ENCODE peak calls at places on chromosome 9, in six cellular contexts. P is H1, B is HepG2, A is HCT116, U is endothelial cell of umbilical vein, S is GM23338. C is an unnamed sample.

GRCh38 chr9:115042781-115043509 is 75.0 kb downstream of the TNC start:
- DNase-seq in B (no peak), S (no peak), U (no peak), A (no peak), P (no peak), C (peak; percentile 65)

GRCh38 chr9:20357207-20357503 is 265.1 kb downstream of the MLLT3 start:
- DNase-seq in B (no peak), U (peak; percentile 70), A (no peak), P (no peak), S (no peak), C (no peak)

GRCh38 chr9:17018001-17018491 is 116.8 kb upstream of the CNTLN start:
- DNase-seq in P (no peak), U (no peak), A (no peak), S (no peak), B (no peak), C (no peak)

GRCh38 chr9:126404459-126404858 is 77.8 kb downstream of the MVB12B start:
- DNase-seq in S (no peak), P (no peak), B (no peak), U (no peak), A (no peak), C (no peak)

GRCh38 chr9:75170898-75171360 is 82.6 kb downstream of the OSTF1 start:
- DNase-seq in A (no peak), S (no peak), U (no peak), P (no peak), B (no peak), C (no peak)

GRCh38 chr9:135906291-135907005 is 898 bp downstream of the CAMSAP1 start:
- DNase-seq in U (peak; percentile 65), B (no peak), S (no peak), P (no peak), A (no peak), C (no peak)

GRCh38 chr9:85067792-85068191 is 398.3 kb downstream of the NTRK2 start:
- DNase-seq in P (no peak), A (no peak), B (no peak), S (no peak), U (no peak), C (no peak)

GRCh38 chr9:75299324-75299723 is 211.0 kb downstream of the OSTF1 start:
- DNase-seq in B (peak; percentile 32), S (no peak), P (no peak), U (no peak), A (no peak), C (no peak)

GRCh38 chr9:92632641-92633040 is 37.3 kb downstream of the IPPK start:
- DNase-seq in B (no peak), A (no peak), P (no peak), U (no peak), S (no peak), C (no peak)

GRCh38 chr9:130414081-130414731 is 30.6 kb upstream of the ASS1 start:
- DNase-seq in P (no peak), S (no peak), A (no peak), U (no peak), B (no peak), C (no peak)

GRCh38 chr9:109574061-109574882 is 76.2 kb upstream of the PTPN3 start:
- DNase-seq in P (no peak), A (peak; percentile 38), B (peak; percentile 36), U (peak; percentile 52), S (peak; percentile 79), C (peak; percentile 73)

GRCh38 chr9:36728651-36729520 is 156.2 kb downstream of the MELK start:
- DNase-seq in U (peak; percentile 85), P (peak; percentile 70), A (peak; percentile 57), B (peak; percentile 54), S (peak; percentile 96), C (peak; percentile 20)

GRCh38 chr9:105993921-105994715 is 299.8 kb downstream of the TMEM38B start:
- DNase-seq in B (no peak), P (no peak), U (no peak), S (no peak), A (no peak), C (no peak)

GRCh38 chr9:20563917-20564316 is 58.4 kb downstream of the MLLT3 start:
- DNase-seq in B (no peak), A (no peak), U (no peak), P (no peak), S (no peak), C (no peak)

GRCh38 chr9:71349218-71349617 is 227.8 kb upstream of the TRPM3 start:
- DNase-seq in B (no peak), U (no peak), A (no peak), S (no peak), P (no peak), C (no peak)

GRCh38 chr9:124835026-124835501 is 18.2 kb upstream of the WDR38 start:
- DNase-seq in S (no peak), U (peak; percentile 78), P (no peak), A (no peak), B (peak; percentile 36), C (peak; percentile 84)

GRCh38 chr9:125756499-125756898 is 9.3 kb downstream of the PBX3 start:
- DNase-seq in S (no peak), P (no peak), U (no peak), B (no peak), A (no peak), C (no peak)

GRCh38 chr9:19386469-19387044 is 6.5 kb upstream of the RPS6 start:
- DNase-seq in P (no peak), U (peak; percentile 92), A (no peak), B (no peak), S (no peak), C (no peak)

GRCh38 chr9:70962761-70963445 is 158.5 kb downstream of the TRPM3 start:
- DNase-seq in S (no peak), B (no peak), P (no peak), A (no peak), U (no peak), C (no peak)

GRCh38 chr9:100637787-100638186 is 59.9 kb downstream of the CAVIN4 start:
- DNase-seq in P (peak; percentile 50), U (no peak), S (peak; percentile 85), B (peak; percentile 58), A (no peak), C (no peak)

GRCh38 chr9:81474792-81475191 is 214.6 kb downstream of the TLE1 start:
- DNase-seq in A (no peak), U (no peak), S (no peak), B (no peak), P (no peak), C (no peak)
- TF ChIP-seq POLR2AphosphoS5 in A (no peak), U (no peak), S (no peak), B (no peak), P (no peak), C (no peak)

GRCh38 chr9:107863406-107863805 is 373.8 kb upstream of the KLF4 start:
- DNase-seq in B (no peak), A (no peak), S (no peak), U (no peak), P (no peak), C (no peak)
- TF ChIP-seq EZH2 in B (no peak), A (no peak), S (no peak), U (no peak), P (no peak), C (no peak)

GRCh38 chr9:35115680-35116538 is at the start of gene ATOSB:
- DNase-seq in A (peak; percentile 93), P (peak; percentile 99), S (peak; percentile 99), U (peak; percentile 99), B (peak; percentile 90), C (peak; percentile 88)
- TF ChIP-seq POLR2AphosphoS5 in A (peak; percentile 59), P (no peak), S (peak; percentile 41), U (no peak), B (no peak), C (no peak)

GRCh38 chr9:129080312-129080607 is 651 bp upstream of the DOLPP1 start:
- DNase-seq in U (peak; percentile 7), B (no peak), P (no peak), A (no peak), S (no peak), C (no peak)

GRCh38 chr9:129079829-129080228 is 1.1 kb upstream of the DOLPP1 start:
- DNase-seq in A (no peak), B (no peak), S (no peak), P (no peak), U (no peak), C (no peak)

GRCh38 chr9:129081388-129081889 is 528 bp downstream of the DOLPP1 start:
- DNase-seq in S (peak; percentile 78), P (no peak), A (no peak), U (no peak), B (no peak), C (no peak)

GRCh38 chr9:129078691-129079503 is 2.0 kb upstream of the DOLPP1 start:
- DNase-seq in S (peak; percentile 27), P (no peak), B (peak; percentile 41), U (no peak), A (no peak), C (no peak)

GRCh38 chr9:129080608-129081387 is at the start of gene DOLPP1:
- DNase-seq in P (peak; percentile 97), A (peak; percentile 96), S (peak; percentile 99), U (peak; percentile 100), B (peak; percentile 97), C (peak; percentile 92)
- TF ChIP-seq EZH2 in P (no peak), A (no peak), S (no peak), U (peak; percentile 95), B (no peak), C (no peak)

DNA sequence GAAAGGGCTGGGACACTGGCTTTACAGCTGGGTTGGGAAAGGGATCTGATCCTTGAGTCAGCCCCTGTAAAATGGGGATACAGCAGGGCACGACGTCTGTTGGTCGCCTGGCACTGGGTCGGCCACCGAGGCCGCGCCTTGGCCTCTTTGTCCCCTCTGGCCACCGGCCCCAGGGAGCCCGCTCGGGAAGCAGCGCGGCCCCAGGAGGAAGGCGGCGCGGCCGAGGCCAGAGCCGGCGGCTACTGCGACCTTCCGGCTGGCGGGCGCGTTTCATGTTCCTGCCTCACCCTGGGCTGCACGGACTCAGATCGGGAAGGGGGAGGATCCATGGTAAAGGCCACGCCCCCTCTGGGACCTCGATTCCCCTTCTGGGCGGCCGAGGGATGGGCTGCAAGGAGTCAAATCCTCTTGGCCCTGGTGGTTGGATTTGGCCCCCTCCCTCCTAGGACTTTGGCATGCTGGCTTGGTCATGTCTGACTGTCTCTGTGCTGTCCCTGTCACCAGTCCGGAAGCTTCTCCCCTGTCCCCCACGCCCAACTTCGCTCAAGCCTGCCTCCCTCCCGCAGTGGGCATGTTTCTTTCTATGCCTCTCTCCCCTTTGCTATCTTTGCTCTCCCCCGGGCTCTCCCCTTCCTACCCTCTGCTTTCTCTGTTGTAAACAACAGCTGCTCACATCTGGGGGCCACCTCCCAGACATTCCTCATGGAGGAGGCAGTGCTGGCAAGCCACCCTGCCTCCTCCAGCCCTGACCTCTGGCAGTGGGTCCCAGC is 25.8 kb downstream of the FPGS start:
- DNase-seq in B (peak; percentile 83), P (peak; percentile 70), S (peak; percentile 99), A (peak; percentile 41), U (peak; percentile 79), C (no peak)
- TF ChIP-seq POLR2AphosphoS5 in B (peak; percentile 68), P (peak; percentile 78), S (peak; percentile 67), A (peak; percentile 72), U (peak; percentile 89), C (no peak)